ENCODE peak calls at places on chromosomes 4 and X, in four cellular contexts. One of them, this sample, is unnamed.
A peak's percentile ranks its signal among the peaks of the same experiment; 100 is the strongest.

GRCh38 chr4:59920414-59920813 is 1279.7 kb upstream of the ADGRL3 start:
- DNase-seq in GM23248: no peak
- DNase-seq in mesenchymal stem cell: peak; percentile 1
- DNase-seq in mucosa of descending colon: no peak
- DNase-seq in this sample: no peak

GRCh38 chr4:21097026-21097425 is 396.8 kb downstream of the PACRGL start:
- DNase-seq in GM23248: no peak
- DNase-seq in mesenchymal stem cell: no peak
- DNase-seq in mucosa of descending colon: no peak
- DNase-seq in this sample: no peak

GRCh38 chrX:101658661-101659477 is 781 bp downstream of the ARMCX2 start:
- DNase-seq in GM23248: peak; percentile 76
- DNase-seq in mesenchymal stem cell: peak; percentile 62
- DNase-seq in mucosa of descending colon: peak; percentile 82
- DNase-seq in this sample: peak; percentile 88

GRCh38 chr4:136643416-136643815 is 888.9 kb downstream of the PCDH18 start:
- DNase-seq in GM23248: no peak
- DNase-seq in mesenchymal stem cell: no peak
- DNase-seq in mucosa of descending colon: no peak
- DNase-seq in this sample: no peak

GRCh38 chr4:168551945-168552695 is 55.3 kb downstream of the PALLD start:
- DNase-seq in GM23248: peak; percentile 26
- DNase-seq in mesenchymal stem cell: no peak
- DNase-seq in mucosa of descending colon: no peak
- DNase-seq in this sample: no peak

GRCh38 chrX:140917354-140918115 is 84.9 kb upstream of the SPANXB1 start:
- DNase-seq in GM23248: no peak
- DNase-seq in mesenchymal stem cell: no peak
- DNase-seq in mucosa of descending colon: no peak
- DNase-seq in this sample: no peak

GRCh38 chr4:108574402-108574801 is 46.0 kb upstream of the RPL34 start:
- DNase-seq in GM23248: no peak
- DNase-seq in mesenchymal stem cell: no peak
- DNase-seq in mucosa of descending colon: no peak
- DNase-seq in this sample: no peak

GRCh38 chr4:81647388-81647787 is 175.7 kb upstream of the RASGEF1B start:
- DNase-seq in GM23248: no peak
- DNase-seq in mesenchymal stem cell: no peak
- DNase-seq in mucosa of descending colon: no peak
- DNase-seq in this sample: no peak

GRCh38 chr4:7710576-7711329 is 228.9 kb downstream of the AFAP1 start:
- DNase-seq in GM23248: no peak
- DNase-seq in mesenchymal stem cell: no peak
- DNase-seq in mucosa of descending colon: no peak
- DNase-seq in this sample: no peak

GRCh38 chr4:24560770-24561415 is 23.5 kb downstream of the DHX15 start:
- DNase-seq in GM23248: peak; percentile 23
- DNase-seq in mesenchymal stem cell: no peak
- DNase-seq in mucosa of descending colon: no peak
- DNase-seq in this sample: no peak

GRCh38 chr4:3714642-3715001 is 51.6 kb upstream of the ADRA2C start:
- DNase-seq in GM23248: no peak
- DNase-seq in mesenchymal stem cell: no peak
- DNase-seq in mucosa of descending colon: no peak
- DNase-seq in this sample: no peak

GRCh38 chr4:184815046-184815877 is 10.5 kb downstream of the ACSL1 start:
- DNase-seq in GM23248: peak; percentile 80
- DNase-seq in mesenchymal stem cell: peak; percentile 34
- DNase-seq in mucosa of descending colon: peak; percentile 87
- DNase-seq in this sample: peak; percentile 88

GRCh38 chr4:8278009-8278395 is 8.4 kb downstream of the HTRA3 start:
- DNase-seq in GM23248: peak; percentile 57
- DNase-seq in mesenchymal stem cell: peak; percentile 84
- DNase-seq in mucosa of descending colon: no peak
- DNase-seq in this sample: peak; percentile 57

GRCh38 chr4:52408471-52408870 is 250.6 kb downstream of the USP46 start:
- DNase-seq in GM23248: no peak
- DNase-seq in mesenchymal stem cell: no peak
- DNase-seq in mucosa of descending colon: no peak
- DNase-seq in this sample: no peak

GRCh38 chrX:29066516-29066915 is 479.3 kb downstream of the IL1RAPL1 start:
- DNase-seq in GM23248: no peak
- DNase-seq in mesenchymal stem cell: no peak
- DNase-seq in mucosa of descending colon: no peak
- DNase-seq in this sample: no peak

GRCh38 chr4:119946359-119946758 is 120.3 kb downstream of the MAD2L1 start:
- DNase-seq in GM23248: no peak
- DNase-seq in mesenchymal stem cell: peak; percentile 17
- DNase-seq in mucosa of descending colon: no peak
- DNase-seq in this sample: no peak

GRCh38 chr4:29972121-29972520 is 748.0 kb upstream of the PCDH7 start:
- DNase-seq in GM23248: no peak
- DNase-seq in mesenchymal stem cell: peak; percentile 8
- DNase-seq in mucosa of descending colon: no peak
- DNase-seq in this sample: no peak

GRCh38 chrX:131830400-131831184 is 192.5 kb upstream of the STK26 start:
- DNase-seq in GM23248: peak; percentile 42
- DNase-seq in mesenchymal stem cell: peak; percentile 89
- DNase-seq in mucosa of descending colon: peak; percentile 62
- DNase-seq in this sample: no peak

GRCh38 chrX:85994228-85994627 is 53.1 kb downstream of the CHM start:
- DNase-seq in GM23248: peak; percentile 30
- DNase-seq in mesenchymal stem cell: peak; percentile 22
- DNase-seq in mucosa of descending colon: no peak
- DNase-seq in this sample: no peak

GRCh38 chr4:41360214-41360910 is 103.6 kb downstream of the UCHL1 start:
- DNase-seq in GM23248: peak; percentile 72
- DNase-seq in mesenchymal stem cell: peak; percentile 80
- DNase-seq in mucosa of descending colon: peak; percentile 59
- DNase-seq in this sample: peak; percentile 91

GRCh38 chr4:98474408-98474844 is 184.0 kb downstream of the TSPAN5 start:
- DNase-seq in GM23248: peak; percentile 82
- DNase-seq in mesenchymal stem cell: peak; percentile 68
- DNase-seq in mucosa of descending colon: no peak
- DNase-seq in this sample: no peak

GRCh38 chr4:148238086-148238485 is 204.1 kb downstream of the NR3C2 start:
- DNase-seq in GM23248: peak; percentile 30
- DNase-seq in mesenchymal stem cell: no peak
- DNase-seq in mucosa of descending colon: no peak
- DNase-seq in this sample: no peak

GRCh38 chr4:55251352-55251751 is 94.7 kb upstream of the SRD5A3 start:
- DNase-seq in GM23248: peak; percentile 11
- DNase-seq in mesenchymal stem cell: no peak
- DNase-seq in mucosa of descending colon: no peak
- DNase-seq in this sample: no peak

GRCh38 chrX:129653985-129654651 is 638 bp downstream of the APLN start:
- DNase-seq in GM23248: peak; percentile 18
- DNase-seq in mesenchymal stem cell: peak; percentile 28
- DNase-seq in mucosa of descending colon: no peak
- DNase-seq in this sample: no peak

GRCh38 chr4:42216569-42216968 is 64.1 kb upstream of the BEND4 start:
- DNase-seq in GM23248: no peak
- DNase-seq in mesenchymal stem cell: no peak
- DNase-seq in mucosa of descending colon: no peak
- DNase-seq in this sample: no peak

GRCh38 chr4:153528705-153529493 is 62.7 kb downstream of the TMEM131L start:
- DNase-seq in GM23248: no peak
- DNase-seq in mesenchymal stem cell: no peak
- DNase-seq in mucosa of descending colon: no peak
- DNase-seq in this sample: no peak

GRCh38 chrX:105882581-105883275 is 60.4 kb downstream of the NRK start:
- DNase-seq in GM23248: no peak
- DNase-seq in mesenchymal stem cell: peak; percentile 79
- DNase-seq in mucosa of descending colon: no peak
- DNase-seq in this sample: no peak

DNA sequence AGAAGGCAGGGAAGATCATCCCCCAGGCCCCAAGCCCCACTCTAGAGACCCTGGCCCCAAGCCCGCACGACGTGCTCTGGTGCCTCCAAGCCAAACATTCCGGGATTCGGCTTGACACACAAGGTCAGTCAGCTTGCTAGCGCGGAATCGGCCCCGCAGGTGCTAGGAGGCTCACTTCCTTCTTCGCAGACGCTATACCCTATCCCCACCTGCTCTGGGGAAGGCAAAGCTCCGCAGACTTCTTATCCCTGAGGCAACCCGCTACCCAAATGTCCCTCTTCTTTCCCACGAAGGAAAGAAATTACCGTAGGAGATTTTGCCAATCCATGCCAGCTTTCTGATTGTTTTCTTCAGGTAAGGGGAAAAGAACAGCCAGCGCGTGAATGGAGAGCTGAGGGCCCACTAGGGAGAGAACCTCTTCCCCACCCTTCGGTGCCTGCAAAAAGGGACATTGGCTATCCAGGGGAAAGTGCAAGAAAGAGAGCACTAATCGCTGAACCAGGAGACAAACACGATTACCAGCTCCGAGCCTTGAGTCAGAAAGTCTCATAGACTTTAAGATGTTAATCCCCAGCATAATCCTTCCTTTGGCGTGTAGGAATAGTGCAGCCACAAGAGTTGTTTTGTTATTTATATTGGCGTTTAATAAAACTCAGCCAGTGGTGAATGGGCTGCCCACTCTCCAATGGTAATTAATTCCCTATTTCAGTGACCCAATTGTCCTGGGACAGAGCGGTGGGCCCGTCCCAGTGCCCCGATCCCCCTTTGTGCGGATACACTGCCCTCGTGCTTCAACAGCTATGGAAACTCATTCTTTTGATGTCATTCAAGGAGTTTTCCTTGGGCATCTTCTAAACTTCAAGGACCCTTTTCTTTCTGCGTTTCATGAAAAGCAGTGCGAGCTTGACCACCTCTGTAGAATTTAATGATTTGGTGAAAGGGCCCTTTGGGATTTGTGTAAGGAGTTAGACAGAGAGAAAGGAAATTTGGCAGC is 5.4 kb upstream of the NEUROG2 start:
- DNase-seq in GM23248: no peak
- DNase-seq in mesenchymal stem cell: no peak
- DNase-seq in mucosa of descending colon: no peak
- DNase-seq in this sample: no peak
- H3K4me1 ChIP-seq in GM23248: peaks cover 10% of the 10 kb centered on the region
- H3K4me1 ChIP-seq in mesenchymal stem cell: peaks cover 19% of the 10 kb centered on the region
- H3K4me1 ChIP-seq in mucosa of descending colon: peaks cover 25% of the 10 kb centered on the region
- H3K4me1 ChIP-seq in this sample: peaks cover 22% of the 10 kb centered on the region

DNA sequence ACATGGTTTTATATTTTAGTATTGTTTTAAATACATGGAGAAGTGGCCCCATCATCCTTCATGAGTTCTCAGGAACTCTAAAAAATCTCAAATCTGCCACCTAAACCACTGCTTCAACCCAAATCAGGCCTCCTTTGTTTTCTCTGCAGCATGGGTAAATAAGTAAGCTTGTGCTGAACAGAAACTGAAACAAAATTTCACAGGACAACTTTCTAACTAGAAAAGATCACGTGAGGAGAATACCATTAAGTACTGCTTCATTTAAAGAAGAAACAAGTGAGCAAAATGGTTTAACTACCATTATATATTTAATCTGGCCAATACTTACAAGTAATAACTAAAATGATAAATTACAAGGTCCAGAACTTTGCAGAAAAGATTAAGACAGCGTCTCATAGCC is 2.5 kb downstream of the ARAP2 start:
- DNase-seq in GM23248: no peak
- DNase-seq in mesenchymal stem cell: no peak
- DNase-seq in mucosa of descending colon: no peak
- DNase-seq in this sample: no peak
- H3K4me3 ChIP-seq in GM23248: no peak overlapping the region
- H3K4me3 ChIP-seq in mesenchymal stem cell: no peak overlapping the region
- H3K4me3 ChIP-seq in mucosa of descending colon: no peak overlapping the region
- H3K4me3 ChIP-seq in this sample: peak overlapping the region; percentile 69

GRCh38 chrX:40148439-40149285 is 50.9 kb upstream of the BCOR start:
- DNase-seq in GM23248: no peak
- DNase-seq in mesenchymal stem cell: peak; percentile 73
- DNase-seq in mucosa of descending colon: peak; percentile 65
- DNase-seq in this sample: no peak

GRCh38 chrX:40149286-40150175 is 51.8 kb upstream of the BCOR start:
- DNase-seq in GM23248: no peak
- DNase-seq in mesenchymal stem cell: no peak
- DNase-seq in mucosa of descending colon: no peak
- DNase-seq in this sample: no peak

GRCh38 chrX:40151211-40152172 is 53.7 kb upstream of the BCOR start:
- DNase-seq in GM23248: no peak
- DNase-seq in mesenchymal stem cell: peak; percentile 69
- DNase-seq in mucosa of descending colon: peak; percentile 22
- DNase-seq in this sample: peak; percentile 73

GRCh38 chrX:40152173-40152705 is 54.5 kb upstream of the BCOR start:
- DNase-seq in GM23248: peak; percentile 67
- DNase-seq in mesenchymal stem cell: peak; percentile 49
- DNase-seq in mucosa of descending colon: peak; percentile 52
- DNase-seq in this sample: peak; percentile 74

DNA sequence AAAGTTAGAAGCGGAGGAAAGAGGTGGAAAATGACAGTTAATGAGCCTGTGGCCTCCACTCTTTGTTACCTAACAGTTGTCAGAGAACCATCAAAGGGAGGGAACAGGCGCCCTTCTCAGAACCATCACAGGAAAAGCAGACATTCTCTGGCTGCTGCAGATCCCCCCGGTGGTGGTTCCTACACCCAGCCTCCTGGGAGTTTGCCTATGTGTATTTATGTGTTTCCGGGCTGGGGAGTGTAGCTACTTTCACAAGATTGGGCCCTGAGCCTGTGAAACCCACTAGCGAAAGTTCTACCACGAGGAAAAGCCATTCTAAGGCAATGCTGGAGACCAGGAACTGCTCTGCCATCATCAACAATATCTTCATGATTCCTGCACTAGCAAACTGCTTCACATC is 52.7 kb upstream of the BCOR start:
- DNase-seq in GM23248: no peak
- DNase-seq in mesenchymal stem cell: peak; percentile 39
- DNase-seq in mucosa of descending colon: no peak
- DNase-seq in this sample: no peak
- H3K4me1 ChIP-seq in GM23248: no peaks in the 10 kb centered on the region
- H3K4me1 ChIP-seq in mesenchymal stem cell: peaks cover 50% of the 10 kb centered on the region
- H3K4me1 ChIP-seq in mucosa of descending colon: peaks cover 9% of the 10 kb centered on the region
- H3K4me1 ChIP-seq in this sample: no peaks in the 10 kb centered on the region

GRCh38 chrX:48919360-48919821 is 567 bp upstream of the PIM2 start:
- DNase-seq in GM23248: peak; percentile 40
- DNase-seq in mesenchymal stem cell: no peak
- DNase-seq in mucosa of descending colon: no peak
- DNase-seq in this sample: no peak

GRCh38 chrX:48918303-48918643 is 551 bp downstream of the PIM2 start:
- DNase-seq in GM23248: no peak
- DNase-seq in mesenchymal stem cell: no peak
- DNase-seq in mucosa of descending colon: no peak
- DNase-seq in this sample: no peak

GRCh38 chrX:48918644-48919340 is at the start of gene PIM2:
- DNase-seq in GM23248: peak; percentile 82
- DNase-seq in mesenchymal stem cell: peak; percentile 94
- DNase-seq in mucosa of descending colon: peak; percentile 93
- DNase-seq in this sample: peak; percentile 95

GRCh38 chrX:48919947-48920712 is 1.3 kb upstream of the PIM2 start:
- DNase-seq in GM23248: no peak
- DNase-seq in mesenchymal stem cell: peak; percentile 7
- DNase-seq in mucosa of descending colon: no peak
- DNase-seq in this sample: no peak

DNA sequence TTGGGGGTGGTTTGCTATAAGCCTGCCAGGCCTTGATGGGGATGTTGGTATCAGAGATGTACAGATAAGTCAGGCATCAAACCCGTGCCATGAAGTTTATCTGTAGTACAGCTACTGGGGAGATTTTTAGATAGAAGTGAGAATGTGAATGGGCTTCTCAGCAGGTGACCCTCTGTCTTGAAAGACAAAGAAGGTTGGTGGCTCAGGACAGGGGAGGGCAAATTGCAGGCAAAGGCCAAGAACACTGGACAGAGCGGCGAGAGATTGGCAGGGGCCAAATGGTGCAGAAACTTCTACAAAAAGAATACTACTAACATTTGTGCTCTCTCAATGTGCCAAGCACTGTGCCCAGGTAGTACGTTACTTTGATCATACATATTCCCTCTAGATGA is 1.9 kb upstream of the PIM2 start:
- DNase-seq in GM23248: no peak
- DNase-seq in mesenchymal stem cell: no peak
- DNase-seq in mucosa of descending colon: no peak
- DNase-seq in this sample: no peak
- H3K4me3 ChIP-seq in GM23248: no peak overlapping the region
- H3K4me3 ChIP-seq in mesenchymal stem cell: no peak overlapping the region
- H3K4me3 ChIP-seq in mucosa of descending colon: no peak overlapping the region
- H3K4me3 ChIP-seq in this sample: no peak overlapping the region